ENCODE peak calls at places on chromosomes 11 and 22, in seven cellular contexts. P is mesendoderm, F is H9, O is neuronal stem cell, I is mesenchymal stem cell, N is H1, L is trophoblast cell. Y is an unnamed sample.

GRCh38 chr22:49973018-49973965 is 12.7 kb downstream of the PIM3 start:
- DNase-seq in L (no peak), I (peak), F (peak), N (no peak), O (no peak), P (peak), Y (no peak)

GRCh38 chr11:107562647-107563208 is 2.8 kb downstream of the ALKBH8 start:
- DNase-seq in F (no peak), P (no peak), O (no peak), L (peak), N (no peak), I (peak), Y (peak)

GRCh38 chr11:116312560-116313340 is 460.0 kb downstream of the BUD13 start:
- DNase-seq in L (no peak), I (no peak), N (peak), F (no peak), O (no peak), P (no peak), Y (no peak)

GRCh38 chr11:116533186-116533825 is 239.5 kb downstream of the BUD13 start:
- DNase-seq in L (no peak), N (peak), O (peak), I (no peak), P (peak), F (no peak), Y (no peak)

GRCh38 chr11:123231263-123231662 is 36.2 kb upstream of the CLMP start:
- DNase-seq in O (no peak), N (no peak), I (peak), P (peak), L (no peak), F (no peak), Y (peak)

GRCh38 chr11:67248653-67249052 is 17.6 kb upstream of the GRK2 start:
- DNase-seq in N (no peak), P (peak), O (no peak), I (no peak), L (peak), F (no peak), Y (no peak)

GRCh38 chr11:104694259-104695070 is 203.8 kb downstream of the CASP12 start:
- DNase-seq in I (peak), O (no peak), F (no peak), L (peak), N (no peak), P (no peak), Y (peak)

GRCh38 chr11:1908579-1908978 is 10.9 kb upstream of the TNNT3 start:
- DNase-seq in N (no peak), F (no peak), P (no peak), L (no peak), I (no peak), O (no peak), Y (no peak)

GRCh38 chr11:115313224-115313838 is 190.9 kb downstream of the CADM1 start:
- DNase-seq in F (no peak), I (no peak), L (no peak), O (no peak), N (no peak), P (no peak), Y (no peak)

GRCh38 chr11:8103909-8104308 is 22.9 kb downstream of the TUB start:
- DNase-seq in O (no peak), P (no peak), N (no peak), F (no peak), I (no peak), L (no peak), Y (no peak)

GRCh38 chr22:37331034-37331428 is 48.7 kb downstream of the CYTH4 start:
- DNase-seq in O (no peak), F (no peak), P (no peak), N (no peak), L (no peak), I (peak), Y (peak)

GRCh38 chr11:70381872-70382842 is 16.2 kb upstream of the CTTN start:
- DNase-seq in F (no peak), O (no peak), L (no peak), P (peak), N (no peak), I (peak), Y (peak)

GRCh38 chr22:26592368-26593015 is 2.6 kb upstream of the TPST2 start:
- DNase-seq in I (no peak), N (no peak), F (no peak), P (no peak), O (no peak), L (no peak), Y (no peak)

GRCh38 chr11:83097671-83098070 is 26.0 kb upstream of the RAB30 start:
- DNase-seq in I (no peak), F (no peak), N (no peak), P (no peak), O (no peak), L (no peak), Y (peak)

GRCh38 chr11:10460611-10461275 is 5.7 kb downstream of the AMPD3 start:
- DNase-seq in F (peak), O (no peak), I (no peak), N (no peak), L (no peak), P (no peak), Y (no peak)

GRCh38 chr11:129637983-129638776 is 177.5 kb upstream of the TMEM45B start:
- DNase-seq in F (no peak), L (no peak), I (no peak), N (no peak), P (no peak), O (no peak), Y (no peak)

GRCh38 chr11:134691474-134691873 is 279.4 kb upstream of the B3GAT1 start:
- DNase-seq in N (no peak), I (no peak), P (no peak), O (no peak), L (no peak), F (no peak), Y (no peak)

GRCh38 chr22:25853902-25854301 is 111.9 kb downstream of the MYO18B start:
- DNase-seq in L (no peak), N (no peak), F (no peak), P (peak), I (no peak), O (no peak), Y (no peak)

GRCh38 chr11:460331-461199 is 10.5 kb downstream of the PTDSS2 start:
- DNase-seq in O (no peak), P (peak), N (no peak), L (peak), I (no peak), F (no peak), Y (no peak)

GRCh38 chr11:3882671-3883070 is 27.2 kb downstream of the STIM1 start:
- DNase-seq in L (no peak), O (no peak), P (no peak), F (no peak), N (no peak), I (no peak), Y (no peak)

GRCh38 chr11:100903284-100903683 is 216.2 kb downstream of the ARHGAP42 start:
- DNase-seq in F (no peak), I (no peak), P (no peak), L (peak), O (no peak), N (no peak), Y (no peak)

GRCh38 chr11:65537620-65538231 is 12.8 kb downstream of the SCYL1 start:
- DNase-seq in P (no peak), I (no peak), O (no peak), L (no peak), N (no peak), F (no peak), Y (no peak)
- H3K18ac ChIP-seq in P (no peak), I (no peak), O (no peak), L (no peak), N (no peak), F (no peak), Y (no peak)

GRCh38 chr11:112728288-112728687 is 232.9 kb upstream of the NCAM1 start:
- DNase-seq in F (no peak), N (no peak), O (no peak), I (no peak), P (no peak), L (no peak), Y (no peak)
- H3K18ac ChIP-seq in F (no peak), N (no peak), O (no peak), I (no peak), P (no peak), L (no peak), Y (no peak)

DNA sequence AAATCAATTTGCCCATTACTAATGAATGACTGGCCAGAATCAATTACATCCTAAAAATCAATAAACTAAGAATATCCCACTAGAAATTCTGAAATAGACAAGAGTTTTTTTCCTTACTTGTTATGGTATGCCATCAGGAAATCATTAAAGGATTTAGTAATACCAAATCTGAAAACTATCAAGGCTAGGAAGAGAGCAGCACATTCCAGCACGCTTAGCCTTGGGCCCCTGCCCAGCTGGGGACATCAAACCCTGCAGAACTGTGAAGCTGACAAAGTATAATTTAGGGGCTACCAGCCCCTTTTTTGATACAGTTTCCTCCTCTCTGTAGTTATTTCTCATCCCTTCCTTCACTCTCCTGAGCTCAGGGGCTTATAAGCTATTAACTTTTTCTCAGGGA is 247.8 kb upstream of the ZC3H12C start:
- DNase-seq in F (no peak), N (no peak), P (no peak), I (no peak), L (no peak), O (no peak), Y (no peak)
- H3K18ac ChIP-seq in F (no peak), N (no peak), P (no peak), I (no peak), L (no peak), O (no peak), Y (no peak)

GRCh38 chr11:121904148-121904547 is 211.9 kb downstream of the BLID start:
- DNase-seq in N (no peak), L (no peak), P (no peak), I (no peak), O (no peak), F (no peak), Y (no peak)
- H3K18ac ChIP-seq in N (no peak), L (no peak), P (no peak), I (no peak), O (no peak), F (no peak), Y (no peak)

GRCh38 chr11:85835729-85836128 is 19.5 kb upstream of the CCDC83 start:
- DNase-seq in P (no peak), O (no peak), L (no peak), N (no peak), I (no peak), F (no peak), Y (no peak)
- H3K18ac ChIP-seq in P (no peak), O (no peak), L (no peak), N (no peak), I (no peak), F (no peak), Y (no peak)

DNA sequence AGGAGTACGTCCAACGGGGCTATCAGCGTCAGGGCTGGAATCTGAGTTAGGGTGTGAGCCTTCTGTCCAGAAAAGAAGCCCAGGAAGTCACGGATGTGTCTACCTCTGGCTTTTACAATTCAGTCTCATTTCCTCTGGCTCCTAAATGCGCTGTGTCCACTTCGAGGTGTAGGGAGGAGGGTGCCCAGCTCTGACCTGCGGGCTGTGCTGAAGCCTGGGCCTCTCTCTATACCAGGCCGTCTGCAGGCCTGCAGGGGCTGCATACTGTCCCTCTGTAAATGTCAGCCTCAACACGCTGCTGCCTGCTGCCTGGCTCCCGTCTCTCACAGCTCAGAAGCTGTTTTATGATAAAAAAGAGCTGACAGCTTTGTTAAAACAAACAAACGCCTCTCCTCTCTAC is 14.5 kb downstream of the ARVCF start:
- DNase-seq in F (no peak), P (no peak), L (no peak), O (no peak), N (no peak), I (no peak), Y (no peak)
- H3K18ac ChIP-seq in F (no peak), P (no peak), L (no peak), O (peak), N (no peak), I (no peak), Y (no peak)

GRCh38 chr11:19959697-19960096 is 200.6 kb downstream of the DBX1 start:
- DNase-seq in L (no peak), P (no peak), N (no peak), O (no peak), I (no peak), F (no peak), Y (no peak)
- H3K18ac ChIP-seq in L (no peak), P (no peak), N (peak), O (no peak), I (no peak), F (no peak), Y (no peak)